ENCODE peak calls at places on chromosomes 3 and 15, in nine cellular contexts. P is foreskin keratinocyte; F is NCI-H1694; H is kidney tubule cell; Y is CD8-positive, alpha-beta T cell; X is aorta; T is LoVo; D is caudate nucleus; E is HT1080. Z is an unnamed sample.

GRCh38 chr3:113354307-113354706 is 87.0 kb downstream of the CFAP44 start:
- DNase-seq in T (peak), D (no peak), Y (no peak), P (peak), H (peak), X (no peak), F (no peak), E (peak), Z (no peak)

GRCh38 chr15:62099171-62099601 is 32.4 kb downstream of the C2CD4A start:
- DNase-seq in X (no peak), Y (no peak), E (peak), H (no peak), T (no peak), P (no peak), F (no peak), D (no peak), Z (no peak)

GRCh38 chr3:29280675-29281264 is at the start of gene RBMS3:
- DNase-seq in P (peak), X (peak), Y (no peak), F (no peak), E (peak), T (peak), D (peak), H (peak), Z (peak)

GRCh38 chr3:110077093-110077492 is 739.7 kb upstream of the DPPA4 start:
- DNase-seq in E (no peak), P (no peak), D (no peak), F (no peak), Y (no peak), T (no peak), H (peak), X (no peak), Z (no peak)

GRCh38 chr3:124083990-124084389 is 92.1 kb upstream of the ROPN1 start:
- DNase-seq in Y (no peak), D (no peak), H (no peak), F (peak), P (no peak), E (no peak), X (no peak), T (no peak), Z (no peak)

GRCh38 chr3:64253689-64254088 is 28.4 kb upstream of the PRICKLE2 start:
- DNase-seq in T (no peak), P (no peak), Y (no peak), D (no peak), F (no peak), H (no peak), X (no peak), E (no peak), Z (no peak)

GRCh38 chr3:130834476-130834875 is 59.4 kb upstream of the ATP2C1 start:
- DNase-seq in E (peak), P (no peak), Y (no peak), X (no peak), D (no peak), T (no peak), F (no peak), H (peak), Z (no peak)

GRCh38 chr3:8983026-8983425 is 19.8 kb upstream of the RAD18 start:
- DNase-seq in F (no peak), X (no peak), Y (no peak), E (no peak), T (no peak), D (no peak), H (no peak), P (no peak), Z (no peak)

GRCh38 chr15:74028646-74029045 is 34.1 kb downstream of the PML start:
- DNase-seq in H (no peak), X (no peak), P (no peak), F (no peak), T (no peak), E (no peak), Y (no peak), D (no peak), Z (no peak)

GRCh38 chr3:41357271-41357670 is 158.0 kb downstream of the CTNNB1 start:
- DNase-seq in D (no peak), H (no peak), E (no peak), Y (no peak), P (no peak), X (no peak), T (no peak), F (no peak), Z (no peak)

GRCh38 chr15:68725736-68726135 is 95.0 kb downstream of the ANP32A start:
- DNase-seq in F (no peak), E (no peak), T (no peak), Y (no peak), H (no peak), X (peak), D (no peak), P (no peak), Z (peak)

GRCh38 chr3:129343643-129344360 is 65.1 kb downstream of the HMCES start:
- DNase-seq in H (peak), D (no peak), P (peak), Y (no peak), E (no peak), T (no peak), F (no peak), X (peak), Z (peak)

GRCh38 chr3:132543016-132543739 is 53.9 kb upstream of the ACKR4 start:
- DNase-seq in D (no peak), T (peak), Y (no peak), H (peak), E (peak), X (no peak), P (peak), F (no peak), Z (no peak)

GRCh38 chr3:36960502-36960901 is 15.6 kb upstream of the TRANK1 start:
- DNase-seq in P (no peak), E (no peak), F (no peak), T (no peak), Y (no peak), X (no peak), D (no peak), H (no peak), Z (no peak)

GRCh38 chr3:188807002-188807401 is 364.8 kb upstream of the TPRG1 start:
- DNase-seq in Y (no peak), T (no peak), F (no peak), D (no peak), X (no peak), H (peak), P (peak), E (peak), Z (no peak)

GRCh38 chr15:80059786-80060489 is 462 bp downstream of the ZFAND6 start:
- DNase-seq in P (peak), H (peak), D (peak), E (peak), Y (no peak), T (peak), F (no peak), X (no peak), Z (no peak)

GRCh38 chr3:115549111-115549510 is 74.2 kb upstream of the GAP43 start:
- DNase-seq in H (no peak), D (no peak), X (no peak), P (no peak), T (no peak), E (no peak), Y (no peak), F (no peak), Z (no peak)

GRCh38 chr3:11455977-11456376 is 183.8 kb downstream of the ATG7 start:
- DNase-seq in F (no peak), X (no peak), Y (no peak), P (peak), D (no peak), E (peak), H (no peak), T (no peak), Z (no peak)

GRCh38 chr15:80159811-80160569 is 7.2 kb downstream of the FAH start:
- DNase-seq in D (no peak), T (no peak), X (no peak), F (no peak), Y (no peak), H (peak), P (no peak), E (peak), Z (no peak)

GRCh38 chr3:45124379-45124778 is 21.8 kb downstream of the CDCP1 start:
- DNase-seq in D (no peak), E (peak), H (peak), X (peak), P (peak), F (no peak), Y (no peak), T (peak), Z (no peak)

GRCh38 chr15:31484986-31485385 is 158.4 kb downstream of the KLF13 start:
- DNase-seq in D (no peak), P (no peak), H (no peak), Y (peak), F (no peak), X (no peak), E (no peak), T (no peak), Z (no peak)

GRCh38 chr3:32963871-32964270 is 12.4 kb downstream of the CCR4 start:
- DNase-seq in Y (no peak), X (no peak), E (no peak), F (no peak), T (no peak), H (no peak), P (peak), D (no peak), Z (no peak)

GRCh38 chr3:110327870-110328269 is 743.7 kb upstream of the NECTIN3 start:
- DNase-seq in D (no peak), P (peak), H (peak), F (no peak), Y (no peak), X (no peak), E (peak), T (no peak), Z (no peak)

GRCh38 chr3:4394048-4394447 is 73.0 kb downstream of the SUMF1 start:
- DNase-seq in H (peak), F (no peak), Y (peak), P (no peak), D (no peak), E (peak), X (no peak), T (no peak), Z (no peak)

GRCh38 chr3:43810797-43811196 is 120.1 kb downstream of the ABHD5 start:
- DNase-seq in H (peak), D (no peak), F (no peak), P (peak), T (no peak), E (no peak), Y (no peak), X (no peak), Z (no peak)

GRCh38 chr3:131216801-131217200 is 164.8 kb upstream of the NUDT16 start:
- DNase-seq in P (peak), D (no peak), T (peak), E (peak), X (peak), Y (no peak), H (peak), F (no peak), Z (no peak)